ENCODE peak calls at places on chromosomes 1 and 21, in four cellular contexts. One of them, this sample, is unnamed.

GRCh38 chr1:160640359-160641123 is 6.3 kb downstream of the SLAMF1 start:
- DNase-seq in ovary: no peak
- DNase-seq in left ventricle myocardium inferior: no peak
- DNase-seq in GM13976: no peak
- DNase-seq in this sample: no peak

GRCh38 chr1:47631596-47631995 is 193.8 kb downstream of the FOXD2 start:
- DNase-seq in GM13976: no peak
- DNase-seq in left ventricle myocardium inferior: no peak
- DNase-seq in ovary: no peak
- DNase-seq in this sample: no peak

GRCh38 chr1:157040802-157041201 is 4.7 kb downstream of the ARHGEF11 start:
- DNase-seq in ovary: no peak
- DNase-seq in left ventricle myocardium inferior: no peak
- DNase-seq in GM13976: no peak
- DNase-seq in this sample: no peak

GRCh38 chr1:224201853-224202252 is 18.8 kb downstream of the DEGS1 start:
- DNase-seq in ovary: no peak
- DNase-seq in left ventricle myocardium inferior: no peak
- DNase-seq in GM13976: no peak
- DNase-seq in this sample: no peak

GRCh38 chr1:28313710-28314510 is 14.9 kb upstream of the MED18 start:
- DNase-seq in GM13976: no peak
- DNase-seq in left ventricle myocardium inferior: no peak
- DNase-seq in ovary: no peak
- DNase-seq in this sample: no peak

GRCh38 chr1:174039069-174039468 is 16.9 kb upstream of the RC3H1 start:
- DNase-seq in left ventricle myocardium inferior: no peak
- DNase-seq in ovary: no peak
- DNase-seq in GM13976: no peak
- DNase-seq in this sample: no peak

GRCh38 chr1:9494936-9495758 is 44.1 kb upstream of the SLC25A33 start:
- DNase-seq in left ventricle myocardium inferior: peak; percentile 47
- DNase-seq in GM13976: peak; percentile 89
- DNase-seq in ovary: peak; percentile 74
- DNase-seq in this sample: peak; percentile 81

GRCh38 chr1:21495225-21495820 is 13.9 kb upstream of the ALPL start:
- DNase-seq in GM13976: no peak
- DNase-seq in left ventricle myocardium inferior: no peak
- DNase-seq in ovary: no peak
- DNase-seq in this sample: no peak

GRCh38 chr1:215677112-215677511 is 110.0 kb downstream of the KCTD3 start:
- DNase-seq in GM13976: no peak
- DNase-seq in left ventricle myocardium inferior: no peak
- DNase-seq in ovary: no peak
- DNase-seq in this sample: no peak

GRCh38 chr1:197633447-197634039 is 141.7 kb downstream of the DENND1B start:
- DNase-seq in ovary: no peak
- DNase-seq in GM13976: no peak
- DNase-seq in left ventricle myocardium inferior: no peak
- DNase-seq in this sample: no peak

GRCh38 chr1:43274804-43275180 is 5.0 kb downstream of the TMEM125 start:
- DNase-seq in left ventricle myocardium inferior: no peak
- DNase-seq in ovary: no peak
- DNase-seq in GM13976: no peak
- DNase-seq in this sample: no peak

GRCh38 chr1:24828887-24829192 is 83.6 kb downstream of the CLIC4 start:
- DNase-seq in GM13976: no peak
- DNase-seq in left ventricle myocardium inferior: no peak
- DNase-seq in ovary: no peak
- DNase-seq in this sample: no peak

GRCh38 chr1:67307251-67308060 is at the start of gene IL12RB2:
- DNase-seq in ovary: no peak
- DNase-seq in left ventricle myocardium inferior: peak; percentile 20
- DNase-seq in GM13976: peak; percentile 67
- DNase-seq in this sample: peak; percentile 64

GRCh38 chr21:41090981-41091380 is 77.0 kb upstream of the BACE2 start:
- DNase-seq in left ventricle myocardium inferior: no peak
- DNase-seq in GM13976: no peak
- DNase-seq in ovary: no peak
- DNase-seq in this sample: no peak

GRCh38 chr1:224497714-224498573 is 63.3 kb upstream of the WDR26 start:
- DNase-seq in ovary: no peak
- DNase-seq in left ventricle myocardium inferior: no peak
- DNase-seq in GM13976: peak; percentile 82
- DNase-seq in this sample: peak; percentile 86

GRCh38 chr1:36609241-36610027 is 126.7 kb upstream of the CSF3R start:
- DNase-seq in ovary: no peak
- DNase-seq in GM13976: peak; percentile 80
- DNase-seq in left ventricle myocardium inferior: no peak
- DNase-seq in this sample: peak; percentile 73

GRCh38 chr1:7372477-7373120 is 398.5 kb upstream of the VAMP3 start:
- DNase-seq in ovary: no peak
- DNase-seq in GM13976: no peak
- DNase-seq in left ventricle myocardium inferior: no peak
- DNase-seq in this sample: no peak

GRCh38 chr1:71587961-71588360 is 507.1 kb upstream of the ZRANB2 start:
- DNase-seq in left ventricle myocardium inferior: no peak
- DNase-seq in ovary: no peak
- DNase-seq in GM13976: no peak
- DNase-seq in this sample: no peak

DNA sequence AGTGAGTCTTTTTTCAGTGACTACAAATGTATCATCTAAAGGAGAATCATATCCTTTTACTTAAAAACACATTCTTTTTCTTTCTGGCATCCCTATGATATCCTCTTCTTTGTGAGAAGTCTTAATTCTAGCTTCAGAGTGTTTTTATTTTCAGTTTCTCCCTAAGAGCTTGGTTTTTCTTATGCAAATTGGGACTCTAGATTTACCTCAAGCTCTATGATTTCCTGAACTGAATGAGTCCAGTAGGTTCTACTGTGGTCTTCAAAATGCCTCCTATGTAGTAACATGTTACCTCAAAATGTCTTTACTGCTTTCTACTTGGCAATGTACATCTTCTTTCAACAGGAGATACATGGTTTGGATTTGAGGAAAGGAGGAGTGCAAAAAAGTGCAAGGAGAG is 148.2 kb upstream of the C21orf91 start:
- DNase-seq in GM13976: no peak
- DNase-seq in left ventricle myocardium inferior: no peak
- DNase-seq in ovary: no peak
- DNase-seq in this sample: no peak
- TF ChIP-seq CTCF in GM13976: no peak
- TF ChIP-seq CTCF in left ventricle myocardium inferior: no peak
- TF ChIP-seq CTCF in ovary: no peak
- TF ChIP-seq CTCF in this sample: no peak

DNA sequence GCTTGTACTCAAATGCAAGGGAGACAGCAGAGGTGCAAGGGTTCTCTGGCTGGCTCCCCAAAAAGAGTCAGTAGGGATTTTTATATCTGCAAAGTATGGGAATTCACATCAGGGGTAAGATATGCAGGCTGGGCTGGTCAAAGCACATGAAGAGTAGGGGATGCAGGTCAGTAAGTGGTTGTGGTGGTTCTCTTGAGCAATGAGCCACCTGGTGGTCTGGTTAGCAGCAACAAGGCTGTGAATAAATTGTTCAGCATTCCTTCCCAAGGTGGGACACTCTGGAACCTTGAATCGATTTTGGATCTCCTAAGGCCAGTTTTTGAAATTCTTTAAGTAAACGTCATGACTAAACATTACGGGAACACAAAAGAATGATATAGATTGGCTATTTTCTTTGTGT is 563.0 kb upstream of the NEGR1 start:
- DNase-seq in ovary: no peak
- DNase-seq in left ventricle myocardium inferior: no peak
- DNase-seq in GM13976: no peak
- DNase-seq in this sample: no peak
- TF ChIP-seq CTCF in ovary: no peak
- TF ChIP-seq CTCF in left ventricle myocardium inferior: peak; percentile 23
- TF ChIP-seq CTCF in GM13976: no peak
- TF ChIP-seq CTCF in this sample: no peak

GRCh38 chr21:29196021-29196663 is 65.7 kb downstream of the MAP3K7CL start:
- DNase-seq in left ventricle myocardium inferior: no peak
- DNase-seq in GM13976: peak; percentile 82
- DNase-seq in ovary: no peak
- DNase-seq in this sample: peak; percentile 79
- TF ChIP-seq CTCF in left ventricle myocardium inferior: peak; percentile 35
- TF ChIP-seq CTCF in GM13976: peak; percentile 35
- TF ChIP-seq CTCF in ovary: no peak
- TF ChIP-seq CTCF in this sample: peak; percentile 49

GRCh38 chr1:228689255-228689654 is 46.0 kb upstream of the RHOU start:
- DNase-seq in ovary: no peak
- DNase-seq in left ventricle myocardium inferior: no peak
- DNase-seq in GM13976: no peak
- DNase-seq in this sample: no peak

GRCh38 chr1:228687562-228687961 is 47.7 kb upstream of the RHOU start:
- DNase-seq in ovary: no peak
- DNase-seq in GM13976: no peak
- DNase-seq in left ventricle myocardium inferior: no peak
- DNase-seq in this sample: no peak

GRCh38 chr1:228695015-228695955 is 40.0 kb upstream of the RHOU start:
- DNase-seq in GM13976: no peak
- DNase-seq in left ventricle myocardium inferior: no peak
- DNase-seq in ovary: no peak
- DNase-seq in this sample: no peak

GRCh38 chr1:228697209-228698016 is 37.9 kb upstream of the RHOU start:
- DNase-seq in GM13976: no peak
- DNase-seq in ovary: peak; percentile 60
- DNase-seq in left ventricle myocardium inferior: peak; percentile 42
- DNase-seq in this sample: no peak

GRCh38 chr1:228691926-228692325 is 43.4 kb upstream of the RHOU start:
- DNase-seq in left ventricle myocardium inferior: no peak
- DNase-seq in ovary: no peak
- DNase-seq in GM13976: peak; percentile 39
- DNase-seq in this sample: peak; percentile 36
- TF ChIP-seq CTCF in left ventricle myocardium inferior: peak; percentile 62
- TF ChIP-seq CTCF in ovary: peak; percentile 36
- TF ChIP-seq CTCF in GM13976: no peak
- TF ChIP-seq CTCF in this sample: no peak

DNA sequence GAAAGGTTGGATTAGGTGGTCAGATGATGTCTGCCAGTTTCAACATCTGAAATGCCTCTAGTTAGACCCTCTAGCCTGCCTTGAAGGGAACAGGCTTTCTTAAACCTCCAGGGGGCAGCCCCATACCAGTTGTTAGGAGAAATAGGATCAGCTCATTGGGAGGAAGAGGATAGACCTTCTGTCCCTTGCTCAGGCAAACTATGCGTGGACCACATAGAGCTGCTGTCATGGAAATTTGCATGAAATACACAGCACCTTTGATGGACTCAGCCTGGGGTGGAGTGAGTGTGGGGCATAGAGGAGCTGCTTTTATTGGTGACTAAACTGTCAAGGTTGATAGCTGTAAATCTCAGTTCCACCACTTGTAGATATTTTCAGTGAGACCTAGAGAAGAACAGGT is 38.4 kb upstream of the SPAG17 start:
- DNase-seq in left ventricle myocardium inferior: peak; percentile 12
- DNase-seq in GM13976: no peak
- DNase-seq in ovary: no peak
- DNase-seq in this sample: no peak
- TF ChIP-seq CTCF in left ventricle myocardium inferior: peak; percentile 59
- TF ChIP-seq CTCF in GM13976: peak; percentile 9
- TF ChIP-seq CTCF in ovary: no peak
- TF ChIP-seq CTCF in this sample: no peak

DNA sequence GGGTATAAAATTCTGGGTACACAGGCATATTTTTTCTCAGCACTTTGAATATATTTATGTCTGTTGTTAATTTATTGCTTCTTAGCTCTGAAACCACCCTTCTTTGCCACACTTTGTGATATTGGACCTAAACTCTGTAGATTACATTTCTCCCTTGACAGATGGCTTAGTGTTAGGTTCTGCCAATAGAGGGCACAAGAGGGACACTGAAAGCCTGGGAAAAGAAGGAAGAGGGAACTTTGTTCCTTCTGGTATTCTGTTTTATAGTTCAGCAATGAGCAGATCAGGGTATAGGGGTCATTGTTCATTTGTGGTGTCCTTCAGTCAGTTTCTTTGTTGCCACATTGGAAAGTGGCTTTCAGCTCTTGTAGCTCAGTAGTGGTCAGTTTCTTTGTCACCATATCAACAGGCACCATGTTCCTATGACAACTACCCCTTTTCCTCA is 423.5 kb upstream of the PROX1 start:
- DNase-seq in ovary: no peak
- DNase-seq in left ventricle myocardium inferior: no peak
- DNase-seq in GM13976: no peak
- DNase-seq in this sample: no peak
- TF ChIP-seq CTCF in ovary: no peak
- TF ChIP-seq CTCF in left ventricle myocardium inferior: peak; percentile 55
- TF ChIP-seq CTCF in GM13976: no peak
- TF ChIP-seq CTCF in this sample: no peak

GRCh38 chr21:14119038-14119437 is 91.7 kb downstream of the LIPI start:
- DNase-seq in GM13976: no peak
- DNase-seq in left ventricle myocardium inferior: no peak
- DNase-seq in ovary: no peak
- DNase-seq in this sample: no peak

GRCh38 chr21:14115646-14116045 is 95.1 kb downstream of the LIPI start:
- DNase-seq in ovary: no peak
- DNase-seq in GM13976: no peak
- DNase-seq in left ventricle myocardium inferior: no peak
- DNase-seq in this sample: no peak

GRCh38 chr21:14121719-14122118 is 89.0 kb downstream of the LIPI start:
- DNase-seq in left ventricle myocardium inferior: no peak
- DNase-seq in ovary: no peak
- DNase-seq in GM13976: no peak
- DNase-seq in this sample: no peak

GRCh38 chr21:14116080-14116481 is 94.7 kb downstream of the LIPI start:
- DNase-seq in left ventricle myocardium inferior: no peak
- DNase-seq in GM13976: peak; percentile 41
- DNase-seq in ovary: no peak
- DNase-seq in this sample: peak; percentile 51

GRCh38 chr21:14120091-14120734 is 90.5 kb downstream of the LIPI start:
- DNase-seq in ovary: no peak
- DNase-seq in left ventricle myocardium inferior: no peak
- DNase-seq in GM13976: peak; percentile 38
- DNase-seq in this sample: peak; percentile 52
- TF ChIP-seq CTCF in ovary: no peak
- TF ChIP-seq CTCF in left ventricle myocardium inferior: peak; percentile 66
- TF ChIP-seq CTCF in GM13976: peak; percentile 85
- TF ChIP-seq CTCF in this sample: peak; percentile 99

GRCh38 chr21:46171585-46171984 is 12.7 kb downstream of the SPATC1L start:
- DNase-seq in left ventricle myocardium inferior: no peak
- DNase-seq in GM13976: no peak
- DNase-seq in ovary: no peak
- DNase-seq in this sample: no peak
- TF ChIP-seq CTCF in left ventricle myocardium inferior: no peak
- TF ChIP-seq CTCF in GM13976: no peak
- TF ChIP-seq CTCF in ovary: no peak
- TF ChIP-seq CTCF in this sample: no peak